ENCODE peak calls at places on chromosomes 7 and 10, in ten cellular contexts. U is heart right ventricle, B is IMR-90, G is bronchial epithelial cell, C is brain microvascular endothelial cell, Q is neural progenitor cell, R is tibial nerve, P is lower leg skin, D is GM23338, T is thyroid gland. E is an unnamed sample.

GRCh38 chr10:66964946-66965345 is 39.1 kb downstream of the LRRTM3 start:
- DNase-seq in C (no peak), R (no peak), G (no peak), B (no peak), U (no peak), T (no peak), P (no peak), Q (peak; percentile 35), D (no peak), E (no peak)

GRCh38 chr10:131003455-131003854 is 308.1 kb downstream of the TCERG1L start:
- DNase-seq in G (no peak), C (no peak), B (no peak), Q (no peak), D (no peak), T (no peak), R (no peak), U (no peak), P (no peak), E (no peak)

GRCh38 chr7:115352375-115352774 is 430.5 kb downstream of the MDFIC start:
- DNase-seq in U (no peak), G (peak; percentile 90), Q (no peak), B (peak; percentile 91), R (no peak), D (no peak), C (peak; percentile 70), P (no peak), T (no peak), E (peak; percentile 71)

GRCh38 chr7:139118234-139118802 is 8.8 kb upstream of the ZC3HAV1 start:
- DNase-seq in R (no peak), B (peak; percentile 81), C (peak; percentile 45), P (no peak), D (peak; percentile 53), G (peak; percentile 95), U (no peak), Q (no peak), T (no peak), E (peak; percentile 54)

GRCh38 chr7:22588396-22588795 is 88.4 kb upstream of the STEAP1B start:
- DNase-seq in Q (no peak), B (no peak), R (no peak), G (no peak), T (no peak), C (no peak), D (no peak), U (no peak), P (no peak), E (no peak)

GRCh38 chr10:11573497-11573896 is 38.0 kb downstream of the USP6NL start:
- DNase-seq in C (peak; percentile 5), T (no peak), G (no peak), Q (peak; percentile 41), P (no peak), R (no peak), D (no peak), B (peak; percentile 63), U (no peak), E (peak; percentile 71)

GRCh38 chr10:73065441-73065840 is 31.2 kb downstream of the P4HA1 start:
- DNase-seq in R (no peak), Q (no peak), B (no peak), U (no peak), P (no peak), D (no peak), C (no peak), G (no peak), T (no peak), E (no peak)

GRCh38 chr7:104979167-104979841 is 34.7 kb upstream of the KMT2E start:
- DNase-seq in T (no peak), D (peak; percentile 44), C (peak; percentile 50), R (no peak), U (no peak), Q (peak; percentile 55), B (peak; percentile 62), G (peak; percentile 56), P (peak; percentile 54), E (peak; percentile 78)

GRCh38 chr10:109770000-109770399 is 153.3 kb downstream of the XPNPEP1 start:
- DNase-seq in R (no peak), P (no peak), C (no peak), T (no peak), B (no peak), G (no peak), U (no peak), Q (no peak), D (no peak), E (no peak)

GRCh38 chr10:123443924-123444323 is 222.2 kb upstream of the GPR26 start:
- DNase-seq in P (no peak), B (no peak), R (no peak), C (no peak), D (no peak), T (no peak), U (no peak), G (no peak), Q (no peak), E (no peak)

GRCh38 chr7:17269345-17270221 is 28.9 kb upstream of the AHR start:
- DNase-seq in Q (no peak), P (no peak), C (no peak), G (no peak), R (no peak), D (no peak), B (no peak), U (no peak), T (no peak), E (no peak)

GRCh38 chr7:24408798-24409428 is 124.9 kb downstream of the NPY start:
- DNase-seq in Q (no peak), C (no peak), T (no peak), R (no peak), U (no peak), B (no peak), G (no peak), D (peak; percentile 50), P (no peak), E (no peak)

GRCh38 chr7:7662527-7662926 is 22.0 kb downstream of the UMAD1 start:
- DNase-seq in D (peak; percentile 73), U (no peak), B (peak; percentile 34), P (no peak), G (no peak), C (peak; percentile 27), Q (peak; percentile 58), R (no peak), T (no peak), E (peak; percentile 37)
- TF ChIP-seq CTCF in D (peak; percentile 83), U (peak; percentile 34), B (peak; percentile 55), P (no peak), G (peak; percentile 22), C (peak; percentile 65), Q (peak; percentile 69), R (no peak), T (no peak), E (peak; percentile 50)

DNA sequence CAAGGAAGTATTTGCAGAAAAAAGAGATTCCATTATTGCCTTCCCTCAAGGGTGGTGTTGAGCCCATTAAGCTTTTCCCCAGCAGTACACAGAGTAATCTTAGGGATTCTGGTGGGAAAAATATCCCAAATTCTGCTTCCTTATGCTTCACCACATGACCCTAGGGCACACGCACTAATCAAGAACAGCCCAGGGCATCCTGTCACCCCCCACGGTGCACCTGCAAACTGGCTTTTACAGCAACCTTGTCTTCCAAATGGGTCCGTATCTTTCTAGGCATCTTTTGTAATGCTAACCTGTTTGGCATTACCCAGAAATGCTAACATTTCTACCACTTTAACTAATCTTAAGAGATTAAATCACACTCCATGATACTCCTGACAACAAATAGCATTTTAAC is 926 bp upstream of the C7orf33 start:
- DNase-seq in G (no peak), T (no peak), U (no peak), B (no peak), P (no peak), Q (no peak), R (no peak), C (no peak), D (peak; percentile 50), E (no peak)
- H3K4me3 ChIP-seq in G (no peak overlapping the region), T (no peak overlapping the region), U (no peak overlapping the region), B (no peak overlapping the region), P (no peak overlapping the region), Q (no peak overlapping the region), R (no peak overlapping the region), C (no peak overlapping the region), D (no peak overlapping the region), E (no peak overlapping the region)

GRCh38 chr7:29189743-29190201 is 4.8 kb upstream of the CHN2 start:
- DNase-seq in B (no peak), C (peak; percentile 9), U (peak; percentile 55), T (peak; percentile 74), Q (peak; percentile 93), P (peak; percentile 27), D (peak; percentile 98), R (peak; percentile 51), G (peak; percentile 46), E (peak; percentile 17)
- TF ChIP-seq CTCF in B (peak; percentile 43), C (peak; percentile 95), U (peak; percentile 80), T (peak; percentile 79), Q (peak; percentile 91), P (no peak), D (peak; percentile 93), R (peak; percentile 72), G (peak; percentile 97), E (peak; percentile 80)

GRCh38 chr7:77447616-77448015 is 31.5 kb upstream of the GSAP start:
- DNase-seq in Q (no peak), T (no peak), R (no peak), B (no peak), P (no peak), G (no peak), C (no peak), D (no peak), U (no peak), E (no peak)

GRCh38 chr7:77441046-77441445 is 24.9 kb upstream of the GSAP start:
- DNase-seq in C (no peak), R (no peak), G (peak; percentile 77), T (no peak), Q (no peak), B (no peak), U (no peak), P (no peak), D (no peak), E (no peak)

GRCh38 chr7:77439572-77439971 is 23.4 kb upstream of the GSAP start:
- DNase-seq in D (peak; percentile 20), U (peak; percentile 48), G (peak; percentile 56), P (peak; percentile 25), C (no peak), T (peak; percentile 23), B (no peak), R (peak; percentile 48), Q (peak; percentile 23), E (peak; percentile 25)

GRCh38 chr7:77444123-77444522 is 28.0 kb upstream of the GSAP start:
- DNase-seq in D (no peak), C (peak; percentile 67), B (peak; percentile 75), G (no peak), R (no peak), P (no peak), U (no peak), Q (peak; percentile 23), T (peak; percentile 45), E (peak; percentile 45)

DNA sequence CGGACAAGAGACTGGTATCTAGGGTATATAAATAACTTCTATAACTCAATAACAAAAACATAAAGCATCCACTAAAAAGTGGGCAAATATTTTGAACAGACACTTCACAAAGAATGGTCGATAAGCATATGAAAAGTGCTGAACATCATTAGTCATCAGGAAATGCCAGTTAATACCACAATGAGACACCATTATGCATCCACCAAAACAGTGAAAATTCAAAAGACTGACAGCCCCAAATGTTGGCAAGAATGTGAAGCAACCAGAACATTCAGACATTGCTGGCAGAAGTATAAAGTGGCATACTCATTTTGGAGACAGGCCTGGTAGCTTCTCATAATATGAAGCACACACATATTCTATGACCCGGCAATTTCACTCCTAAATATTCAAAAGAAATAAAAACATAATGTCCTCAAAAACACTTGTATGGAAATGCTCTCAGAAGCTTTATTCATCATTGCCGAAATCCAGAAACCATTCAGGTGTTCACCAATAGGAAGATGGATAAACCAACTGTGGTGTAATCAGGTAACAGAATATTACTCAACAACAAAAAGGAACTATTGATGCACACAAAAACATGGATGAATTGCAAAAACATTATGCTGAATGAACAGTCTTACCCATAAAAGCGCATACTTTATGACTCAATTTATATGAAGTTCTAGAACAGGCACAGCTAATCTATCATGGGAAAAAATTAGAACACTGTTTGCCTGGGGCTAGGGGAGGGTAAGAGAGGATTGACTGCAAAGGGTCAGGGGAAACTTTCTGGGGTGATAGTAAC is 26.7 kb upstream of the GSAP start:
- DNase-seq in B (peak; percentile 50), Q (no peak), R (no peak), C (peak; percentile 46), U (no peak), T (no peak), G (peak; percentile 91), P (no peak), D (no peak), E (no peak)
- H3K4me3 ChIP-seq in B (no peak overlapping the region), Q (no peak overlapping the region), R (no peak overlapping the region), C (no peak overlapping the region), U (no peak overlapping the region), T (no peak overlapping the region), G (no peak overlapping the region), P (no peak overlapping the region), D (no peak overlapping the region), E (no peak overlapping the region)